ENCODE peak calls at places on chromosomes 5 and 9, in ten cellular contexts. One of them, this sample, is unnamed.

GRCh38 chr9:125580701-125581286 is 126.2 kb downstream of the MAPKAP1 start:
- DNase-seq in mucosa of descending colon: no peak
- DNase-seq in NT2/D1: no peak
- DNase-seq in Caco-2: no peak
- DNase-seq in body of pancreas: no peak
- DNase-seq in gastrocnemius medialis: no peak
- DNase-seq in neuronal stem cell: no peak
- DNase-seq in WERI-Rb-1: no peak
- DNase-seq in lower lobe of right lung: no peak
- DNase-seq in IMR-90: no peak
- DNase-seq in this sample: no peak

GRCh38 chr9:71663931-71664459 is 104.3 kb downstream of the CEMIP2 start:
- DNase-seq in neuronal stem cell: peak; percentile 9
- DNase-seq in mucosa of descending colon: no peak
- DNase-seq in Caco-2: no peak
- DNase-seq in body of pancreas: no peak
- DNase-seq in gastrocnemius medialis: no peak
- DNase-seq in NT2/D1: no peak
- DNase-seq in IMR-90: no peak
- DNase-seq in WERI-Rb-1: no peak
- DNase-seq in lower lobe of right lung: no peak
- DNase-seq in this sample: no peak

GRCh38 chr5:131200560-131200959 is 29.8 kb downstream of the LYRM7 start:
- DNase-seq in IMR-90: no peak
- DNase-seq in WERI-Rb-1: no peak
- DNase-seq in Caco-2: no peak
- DNase-seq in mucosa of descending colon: no peak
- DNase-seq in lower lobe of right lung: no peak
- DNase-seq in gastrocnemius medialis: no peak
- DNase-seq in NT2/D1: no peak
- DNase-seq in neuronal stem cell: no peak
- DNase-seq in body of pancreas: no peak
- DNase-seq in this sample: no peak

GRCh38 chr9:120480707-120481106 is 99.3 kb downstream of the CDK5RAP2 start:
- DNase-seq in lower lobe of right lung: no peak
- DNase-seq in Caco-2: no peak
- DNase-seq in NT2/D1: no peak
- DNase-seq in WERI-Rb-1: no peak
- DNase-seq in mucosa of descending colon: no peak
- DNase-seq in gastrocnemius medialis: peak; percentile 80
- DNase-seq in body of pancreas: peak; percentile 16
- DNase-seq in neuronal stem cell: no peak
- DNase-seq in IMR-90: no peak
- DNase-seq in this sample: no peak

GRCh38 chr9:114221706-114222465 is 66.5 kb downstream of the COL27A1 start:
- DNase-seq in NT2/D1: no peak
- DNase-seq in body of pancreas: no peak
- DNase-seq in mucosa of descending colon: no peak
- DNase-seq in gastrocnemius medialis: no peak
- DNase-seq in neuronal stem cell: no peak
- DNase-seq in Caco-2: no peak
- DNase-seq in IMR-90: peak; percentile 54
- DNase-seq in lower lobe of right lung: no peak
- DNase-seq in WERI-Rb-1: no peak
- DNase-seq in this sample: no peak

GRCh38 chr9:100379862-100380261 is 27.1 kb upstream of the TEX10 start:
- DNase-seq in Caco-2: no peak
- DNase-seq in mucosa of descending colon: no peak
- DNase-seq in lower lobe of right lung: no peak
- DNase-seq in body of pancreas: no peak
- DNase-seq in IMR-90: peak; percentile 77
- DNase-seq in neuronal stem cell: no peak
- DNase-seq in NT2/D1: no peak
- DNase-seq in WERI-Rb-1: no peak
- DNase-seq in gastrocnemius medialis: no peak
- DNase-seq in this sample: no peak

GRCh38 chr5:57754616-57755015 is 272.0 kb upstream of the ACTBL2 start:
- DNase-seq in IMR-90: peak; percentile 73
- DNase-seq in Caco-2: no peak
- DNase-seq in NT2/D1: no peak
- DNase-seq in body of pancreas: no peak
- DNase-seq in neuronal stem cell: no peak
- DNase-seq in WERI-Rb-1: no peak
- DNase-seq in lower lobe of right lung: no peak
- DNase-seq in gastrocnemius medialis: no peak
- DNase-seq in mucosa of descending colon: no peak
- DNase-seq in this sample: no peak

GRCh38 chr9:88991066-88992030 is at the start of gene S1PR3:
- DNase-seq in WERI-Rb-1: peak; percentile 75
- DNase-seq in IMR-90: no peak
- DNase-seq in mucosa of descending colon: no peak
- DNase-seq in body of pancreas: peak; percentile 79
- DNase-seq in NT2/D1: peak; percentile 50
- DNase-seq in neuronal stem cell: peak; percentile 72
- DNase-seq in gastrocnemius medialis: peak; percentile 23
- DNase-seq in Caco-2: peak; percentile 43
- DNase-seq in lower lobe of right lung: peak; percentile 63
- DNase-seq in this sample: peak; percentile 86

GRCh38 chr9:77744877-77745435 is 96.8 kb upstream of the GNA14 start:
- DNase-seq in WERI-Rb-1: no peak
- DNase-seq in body of pancreas: no peak
- DNase-seq in IMR-90: no peak
- DNase-seq in gastrocnemius medialis: no peak
- DNase-seq in NT2/D1: no peak
- DNase-seq in lower lobe of right lung: no peak
- DNase-seq in Caco-2: no peak
- DNase-seq in neuronal stem cell: no peak
- DNase-seq in mucosa of descending colon: no peak
- DNase-seq in this sample: no peak

GRCh38 chr9:121156263-121156731 is 45.4 kb downstream of the RAB14 start:
- DNase-seq in lower lobe of right lung: no peak
- DNase-seq in WERI-Rb-1: no peak
- DNase-seq in mucosa of descending colon: no peak
- DNase-seq in IMR-90: peak; percentile 90
- DNase-seq in body of pancreas: no peak
- DNase-seq in neuronal stem cell: no peak
- DNase-seq in Caco-2: no peak
- DNase-seq in gastrocnemius medialis: no peak
- DNase-seq in NT2/D1: no peak
- DNase-seq in this sample: no peak

GRCh38 chr5:146751781-146752401 is 126.7 kb downstream of the PPP2R2B start:
- DNase-seq in mucosa of descending colon: no peak
- DNase-seq in lower lobe of right lung: no peak
- DNase-seq in Caco-2: no peak
- DNase-seq in WERI-Rb-1: no peak
- DNase-seq in gastrocnemius medialis: peak; percentile 13
- DNase-seq in NT2/D1: no peak
- DNase-seq in IMR-90: no peak
- DNase-seq in body of pancreas: no peak
- DNase-seq in neuronal stem cell: no peak
- DNase-seq in this sample: no peak

GRCh38 chr5:78260771-78261170 is 33.7 kb downstream of the AP3B1 start:
- DNase-seq in NT2/D1: no peak
- DNase-seq in gastrocnemius medialis: no peak
- DNase-seq in neuronal stem cell: no peak
- DNase-seq in lower lobe of right lung: no peak
- DNase-seq in mucosa of descending colon: no peak
- DNase-seq in Caco-2: no peak
- DNase-seq in WERI-Rb-1: no peak
- DNase-seq in body of pancreas: no peak
- DNase-seq in IMR-90: peak; percentile 73
- DNase-seq in this sample: no peak

GRCh38 chr5:180801596-180802324 is 846 bp downstream of the MGAT1 start:
- DNase-seq in NT2/D1: no peak
- DNase-seq in body of pancreas: no peak
- DNase-seq in IMR-90: no peak
- DNase-seq in Caco-2: no peak
- DNase-seq in WERI-Rb-1: no peak
- DNase-seq in mucosa of descending colon: no peak
- DNase-seq in neuronal stem cell: no peak
- DNase-seq in gastrocnemius medialis: no peak
- DNase-seq in lower lobe of right lung: no peak
- DNase-seq in this sample: no peak

GRCh38 chr5:75192264-75192663 is 44.4 kb downstream of the ANKRD31 start:
- DNase-seq in lower lobe of right lung: no peak
- DNase-seq in IMR-90: no peak
- DNase-seq in body of pancreas: no peak
- DNase-seq in gastrocnemius medialis: no peak
- DNase-seq in WERI-Rb-1: no peak
- DNase-seq in NT2/D1: no peak
- DNase-seq in neuronal stem cell: no peak
- DNase-seq in mucosa of descending colon: no peak
- DNase-seq in Caco-2: no peak
- DNase-seq in this sample: no peak

GRCh38 chr9:93080406-93080805 is 15.6 kb upstream of the CARD19 start:
- DNase-seq in body of pancreas: no peak
- DNase-seq in Caco-2: no peak
- DNase-seq in IMR-90: no peak
- DNase-seq in gastrocnemius medialis: peak; percentile 6
- DNase-seq in neuronal stem cell: no peak
- DNase-seq in WERI-Rb-1: no peak
- DNase-seq in mucosa of descending colon: peak; percentile 23
- DNase-seq in NT2/D1: no peak
- DNase-seq in lower lobe of right lung: peak; percentile 28
- DNase-seq in this sample: no peak

GRCh38 chr5:130476325-130476724 is 572.1 kb downstream of the CHSY3 start:
- DNase-seq in gastrocnemius medialis: no peak
- DNase-seq in IMR-90: no peak
- DNase-seq in mucosa of descending colon: no peak
- DNase-seq in neuronal stem cell: no peak
- DNase-seq in Caco-2: peak; percentile 62
- DNase-seq in body of pancreas: no peak
- DNase-seq in NT2/D1: no peak
- DNase-seq in lower lobe of right lung: no peak
- DNase-seq in WERI-Rb-1: no peak
- DNase-seq in this sample: no peak

GRCh38 chr9:106956971-106957370 is 94.0 kb downstream of the ZNF462 start:
- DNase-seq in mucosa of descending colon: no peak
- DNase-seq in gastrocnemius medialis: no peak
- DNase-seq in lower lobe of right lung: no peak
- DNase-seq in body of pancreas: no peak
- DNase-seq in Caco-2: no peak
- DNase-seq in WERI-Rb-1: no peak
- DNase-seq in IMR-90: peak; percentile 38
- DNase-seq in neuronal stem cell: no peak
- DNase-seq in NT2/D1: no peak
- DNase-seq in this sample: no peak

GRCh38 chr9:130433168-130433946 is 11.4 kb upstream of the ASS1 start:
- DNase-seq in WERI-Rb-1: no peak
- DNase-seq in mucosa of descending colon: peak; percentile 58
- DNase-seq in NT2/D1: no peak
- DNase-seq in Caco-2: peak; percentile 67
- DNase-seq in lower lobe of right lung: no peak
- DNase-seq in IMR-90: peak; percentile 39
- DNase-seq in neuronal stem cell: peak; percentile 64
- DNase-seq in gastrocnemius medialis: no peak
- DNase-seq in body of pancreas: peak; percentile 49
- DNase-seq in this sample: no peak

GRCh38 chr5:124860271-124860670 is 113.8 kb upstream of the ZNF608 start:
- DNase-seq in mucosa of descending colon: no peak
- DNase-seq in WERI-Rb-1: peak; percentile 9
- DNase-seq in Caco-2: no peak
- DNase-seq in lower lobe of right lung: no peak
- DNase-seq in NT2/D1: no peak
- DNase-seq in neuronal stem cell: no peak
- DNase-seq in gastrocnemius medialis: no peak
- DNase-seq in body of pancreas: no peak
- DNase-seq in IMR-90: peak; percentile 16
- DNase-seq in this sample: no peak

GRCh38 chr5:159178978-159179377 is 30.4 kb downstream of the RNF145 start:
- DNase-seq in Caco-2: no peak
- DNase-seq in neuronal stem cell: no peak
- DNase-seq in WERI-Rb-1: no peak
- DNase-seq in lower lobe of right lung: no peak
- DNase-seq in body of pancreas: peak; percentile 7
- DNase-seq in IMR-90: peak; percentile 99
- DNase-seq in gastrocnemius medialis: no peak
- DNase-seq in mucosa of descending colon: no peak
- DNase-seq in NT2/D1: no peak
- DNase-seq in this sample: no peak

GRCh38 chr5:173198049-173198448 is 37.0 kb downstream of the NKX2-5 start:
- DNase-seq in WERI-Rb-1: no peak
- DNase-seq in lower lobe of right lung: no peak
- DNase-seq in body of pancreas: no peak
- DNase-seq in NT2/D1: no peak
- DNase-seq in mucosa of descending colon: no peak
- DNase-seq in neuronal stem cell: no peak
- DNase-seq in IMR-90: no peak
- DNase-seq in gastrocnemius medialis: no peak
- DNase-seq in Caco-2: no peak
- DNase-seq in this sample: no peak

GRCh38 chr5:141236516-141237313 is 8.5 kb upstream of the PCDHB15 start:
- DNase-seq in body of pancreas: no peak
- DNase-seq in neuronal stem cell: no peak
- DNase-seq in Caco-2: no peak
- DNase-seq in WERI-Rb-1: no peak
- DNase-seq in lower lobe of right lung: no peak
- DNase-seq in gastrocnemius medialis: no peak
- DNase-seq in IMR-90: no peak
- DNase-seq in NT2/D1: no peak
- DNase-seq in mucosa of descending colon: no peak
- DNase-seq in this sample: no peak
- H3K9me3 ChIP-seq in body of pancreas: peaks cover 5% of the 10 kb centered on the region
- H3K9me3 ChIP-seq in neuronal stem cell: peaks cover 31% of the 10 kb centered on the region
- H3K9me3 ChIP-seq in Caco-2: no peaks in the 10 kb centered on the region
- H3K9me3 ChIP-seq in WERI-Rb-1: peaks cover 14% of the 10 kb centered on the region
- H3K9me3 ChIP-seq in lower lobe of right lung: peaks cover 91% of the 10 kb centered on the region
- H3K9me3 ChIP-seq in gastrocnemius medialis: peaks cover 6% of the 10 kb centered on the region
- H3K9me3 ChIP-seq in IMR-90: peaks cover 45% of the 10 kb centered on the region
- H3K9me3 ChIP-seq in NT2/D1: peaks cover 7% of the 10 kb centered on the region
- H3K9me3 ChIP-seq in mucosa of descending colon: peaks cover 98% of the 10 kb centered on the region
- H3K9me3 ChIP-seq in this sample: peaks cover 99% of the 10 kb centered on the region

GRCh38 chr5:36045895-36046294 is 20.8 kb downstream of the UGT3A2 start:
- DNase-seq in neuronal stem cell: no peak
- DNase-seq in WERI-Rb-1: no peak
- DNase-seq in mucosa of descending colon: no peak
- DNase-seq in Caco-2: no peak
- DNase-seq in NT2/D1: no peak
- DNase-seq in lower lobe of right lung: no peak
- DNase-seq in IMR-90: no peak
- DNase-seq in body of pancreas: no peak
- DNase-seq in gastrocnemius medialis: no peak
- DNase-seq in this sample: no peak
- H3K9me3 ChIP-seq in neuronal stem cell: no peaks in the 10 kb centered on the region
- H3K9me3 ChIP-seq in WERI-Rb-1: no peaks in the 10 kb centered on the region
- H3K9me3 ChIP-seq in mucosa of descending colon: no peaks in the 10 kb centered on the region
- H3K9me3 ChIP-seq in Caco-2: no peaks in the 10 kb centered on the region
- H3K9me3 ChIP-seq in NT2/D1: no peaks in the 10 kb centered on the region
- H3K9me3 ChIP-seq in lower lobe of right lung: no peaks in the 10 kb centered on the region
- H3K9me3 ChIP-seq in IMR-90: no peaks in the 10 kb centered on the region
- H3K9me3 ChIP-seq in body of pancreas: no peaks in the 10 kb centered on the region
- H3K9me3 ChIP-seq in gastrocnemius medialis: no peaks in the 10 kb centered on the region
- H3K9me3 ChIP-seq in this sample: no peaks in the 10 kb centered on the region

GRCh38 chr5:141349917-141350619 is at the start of gene PCDHGB1:
- DNase-seq in lower lobe of right lung: no peak
- DNase-seq in mucosa of descending colon: no peak
- DNase-seq in IMR-90: peak; percentile 71
- DNase-seq in body of pancreas: peak; percentile 49
- DNase-seq in gastrocnemius medialis: peak; percentile 42
- DNase-seq in Caco-2: no peak
- DNase-seq in neuronal stem cell: no peak
- DNase-seq in NT2/D1: no peak
- DNase-seq in WERI-Rb-1: peak; percentile 72
- DNase-seq in this sample: no peak
- H3K9me3 ChIP-seq in lower lobe of right lung: peaks cover 51% of the 10 kb centered on the region
- H3K9me3 ChIP-seq in mucosa of descending colon: peaks cover 50% of the 10 kb centered on the region
- H3K9me3 ChIP-seq in IMR-90: peaks cover 33% of the 10 kb centered on the region
- H3K9me3 ChIP-seq in body of pancreas: peaks cover 2% of the 10 kb centered on the region
- H3K9me3 ChIP-seq in gastrocnemius medialis: no peaks in the 10 kb centered on the region
- H3K9me3 ChIP-seq in Caco-2: no peaks in the 10 kb centered on the region
- H3K9me3 ChIP-seq in neuronal stem cell: peaks cover 33% of the 10 kb centered on the region
- H3K9me3 ChIP-seq in NT2/D1: peaks cover 34% of the 10 kb centered on the region
- H3K9me3 ChIP-seq in WERI-Rb-1: peaks cover 25% of the 10 kb centered on the region
- H3K9me3 ChIP-seq in this sample: peaks cover 67% of the 10 kb centered on the region

GRCh38 chr9:97852399-97853055 is 499 bp upstream of the FOXE1 start:
- DNase-seq in lower lobe of right lung: no peak
- DNase-seq in IMR-90: no peak
- DNase-seq in Caco-2: no peak
- DNase-seq in NT2/D1: no peak
- DNase-seq in body of pancreas: no peak
- DNase-seq in WERI-Rb-1: peak; percentile 41
- DNase-seq in neuronal stem cell: peak; percentile 38
- DNase-seq in gastrocnemius medialis: no peak
- DNase-seq in mucosa of descending colon: no peak
- DNase-seq in this sample: no peak
- H3K9me3 ChIP-seq in lower lobe of right lung: no peaks in the 10 kb centered on the region
- H3K9me3 ChIP-seq in IMR-90: peaks cover 28% of the 10 kb centered on the region
- H3K9me3 ChIP-seq in Caco-2: no peaks in the 10 kb centered on the region
- H3K9me3 ChIP-seq in NT2/D1: no peaks in the 10 kb centered on the region
- H3K9me3 ChIP-seq in body of pancreas: no peaks in the 10 kb centered on the region
- H3K9me3 ChIP-seq in WERI-Rb-1: no peaks in the 10 kb centered on the region
- H3K9me3 ChIP-seq in neuronal stem cell: peaks cover 9% of the 10 kb centered on the region
- H3K9me3 ChIP-seq in gastrocnemius medialis: no peaks in the 10 kb centered on the region
- H3K9me3 ChIP-seq in mucosa of descending colon: no peaks in the 10 kb centered on the region
- H3K9me3 ChIP-seq in this sample: no peaks in the 10 kb centered on the region